ENCODE peak calls at places on chromosome 3, in eight cellular contexts. U is vagina, J is adrenal gland, S is Peyer's patch, Q is suprapubic skin, P is lower leg skin, Y is breast epithelium, W is uterus. F is an unnamed sample.

GRCh38 chr3:160003520-160004128 is 15.0 kb downstream of the IL12A start:
- DNase-seq in U (no peak), J (peak), Y (no peak), W (no peak), P (peak), S (peak), Q (no peak), F (no peak)

GRCh38 chr3:36991923-36992805 is 767 bp downstream of the EPM2AIP1 start:
- DNase-seq in P (no peak), Y (no peak), Q (peak), J (peak), U (peak), S (no peak), W (peak), F (no peak)

GRCh38 chr3:4986175-4986610 is 7.0 kb downstream of the BHLHE40 start:
- DNase-seq in S (no peak), Q (no peak), P (no peak), U (no peak), Y (no peak), J (no peak), W (no peak), F (no peak)

GRCh38 chr3:141561426-141562034 is 74.7 kb downstream of the RASA2 start:
- DNase-seq in W (peak), Q (no peak), J (no peak), Y (no peak), P (no peak), S (no peak), U (no peak), F (no peak)

GRCh38 chr3:136038668-136039067 is 73.1 kb downstream of the PPP2R3A start:
- DNase-seq in Q (no peak), S (no peak), P (no peak), Y (no peak), U (no peak), J (no peak), W (no peak), F (no peak)

GRCh38 chr3:187396661-187397060 is 28.5 kb downstream of the RTP4 start:
- DNase-seq in P (no peak), Q (no peak), S (no peak), Y (no peak), U (no peak), J (no peak), W (no peak), F (no peak)

GRCh38 chr3:165159760-165160421 is 36.3 kb downstream of the SLITRK3 start:
- DNase-seq in W (no peak), J (no peak), P (no peak), Y (no peak), S (no peak), U (no peak), Q (no peak), F (no peak)

GRCh38 chr3:81419196-81419595 is 342.2 kb downstream of the GBE1 start:
- DNase-seq in Y (no peak), Q (no peak), J (no peak), U (no peak), P (no peak), S (no peak), W (no peak), F (no peak)

GRCh38 chr3:130548356-130548755 is 31.4 kb downstream of the COL6A6 start:
- DNase-seq in Q (no peak), J (no peak), U (no peak), Y (no peak), W (no peak), S (no peak), P (no peak), F (no peak)

GRCh38 chr3:184696643-184697042 is 15.2 kb downstream of the MAGEF1 start:
- DNase-seq in U (no peak), J (no peak), W (no peak), Q (no peak), P (no peak), S (no peak), Y (no peak), F (no peak)

GRCh38 chr3:89261673-89262072 is 154.3 kb downstream of the EPHA3 start:
- DNase-seq in P (no peak), Q (no peak), J (no peak), U (no peak), W (no peak), S (no peak), Y (no peak), F (no peak)

GRCh38 chr3:74059301-74059700 is 434.6 kb upstream of the PDZRN3 start:
- DNase-seq in J (no peak), U (no peak), Q (no peak), Y (no peak), S (no peak), W (no peak), P (no peak), F (no peak)

GRCh38 chr3:100891827-100892226 is 101.4 kb downstream of the ABI3BP start:
- DNase-seq in P (no peak), S (no peak), Y (no peak), U (no peak), W (no peak), Q (no peak), J (no peak), F (no peak)

GRCh38 chr3:71103430-71103881 is 480.1 kb downstream of the FOXP1 start:
- DNase-seq in W (peak), J (peak), U (no peak), Q (peak), S (no peak), P (peak), Y (no peak), F (no peak)

GRCh38 chr3:101995371-101996046 is 146.2 kb downstream of the NFKBIZ start:
- DNase-seq in S (no peak), P (no peak), Y (no peak), W (peak), U (no peak), Q (no peak), J (no peak), F (no peak)

GRCh38 chr3:146542179-146542578 is 2.2 kb downstream of the PLSCR1 start:
- DNase-seq in J (no peak), Y (no peak), P (no peak), S (no peak), Q (no peak), W (no peak), U (no peak), F (no peak)

GRCh38 chr3:112767177-112767576 is 79.5 kb downstream of the CD200R1L start:
- DNase-seq in Q (no peak), P (no peak), U (no peak), S (no peak), Y (no peak), J (no peak), W (no peak), F (no peak)

GRCh38 chr3:142523921-142524566 is 54.5 kb downstream of the ATR start:
- DNase-seq in Y (no peak), P (no peak), Q (no peak), J (no peak), S (no peak), U (no peak), W (no peak), F (no peak)

GRCh38 chr3:173983353-173983752 is 585.8 kb downstream of the NLGN1 start:
- DNase-seq in W (no peak), P (no peak), U (no peak), Q (no peak), J (no peak), S (no peak), Y (no peak), F (no peak)

GRCh38 chr3:120102232-120102631 is 8.0 kb upstream of the GSK3B start:
- DNase-seq in S (no peak), Y (no peak), Q (no peak), U (no peak), P (no peak), W (no peak), J (no peak), F (no peak)

GRCh38 chr3:30496496-30496966 is 109.9 kb upstream of the TGFBR2 start:
- DNase-seq in Y (no peak), W (peak), J (no peak), P (no peak), S (no peak), U (no peak), Q (no peak), F (no peak)

GRCh38 chr3:194938845-194939531 is 253.3 kb downstream of the FAM43A start:
- DNase-seq in S (no peak), W (peak), U (no peak), Q (no peak), P (peak), J (peak), Y (no peak), F (no peak)

GRCh38 chr3:148026009-148026588 is 616.9 kb downstream of the ZIC1 start:
- DNase-seq in Q (no peak), S (no peak), P (no peak), Y (no peak), U (no peak), J (no peak), W (no peak), F (no peak)

GRCh38 chr3:78322780-78323179 is 1282.9 kb downstream of the ROBO2 start:
- DNase-seq in Q (no peak), U (no peak), J (no peak), S (no peak), Y (no peak), W (no peak), P (no peak), F (no peak)

GRCh38 chr3:177777699-177778098 is 580.4 kb upstream of the TBL1XR1 start:
- DNase-seq in P (no peak), S (peak), W (no peak), Q (no peak), U (no peak), Y (no peak), J (peak), F (no peak)

GRCh38 chr3:1135194-1135593 is 42.4 kb downstream of the CNTN6 start:
- DNase-seq in U (no peak), Y (no peak), P (no peak), J (no peak), Q (no peak), W (no peak), S (no peak), F (no peak)
- TF ChIP-seq POLR2A in U (no peak), Y (no peak), P (no peak), J (no peak), Q (no peak), W (no peak), S (no peak), F (no peak)

DNA sequence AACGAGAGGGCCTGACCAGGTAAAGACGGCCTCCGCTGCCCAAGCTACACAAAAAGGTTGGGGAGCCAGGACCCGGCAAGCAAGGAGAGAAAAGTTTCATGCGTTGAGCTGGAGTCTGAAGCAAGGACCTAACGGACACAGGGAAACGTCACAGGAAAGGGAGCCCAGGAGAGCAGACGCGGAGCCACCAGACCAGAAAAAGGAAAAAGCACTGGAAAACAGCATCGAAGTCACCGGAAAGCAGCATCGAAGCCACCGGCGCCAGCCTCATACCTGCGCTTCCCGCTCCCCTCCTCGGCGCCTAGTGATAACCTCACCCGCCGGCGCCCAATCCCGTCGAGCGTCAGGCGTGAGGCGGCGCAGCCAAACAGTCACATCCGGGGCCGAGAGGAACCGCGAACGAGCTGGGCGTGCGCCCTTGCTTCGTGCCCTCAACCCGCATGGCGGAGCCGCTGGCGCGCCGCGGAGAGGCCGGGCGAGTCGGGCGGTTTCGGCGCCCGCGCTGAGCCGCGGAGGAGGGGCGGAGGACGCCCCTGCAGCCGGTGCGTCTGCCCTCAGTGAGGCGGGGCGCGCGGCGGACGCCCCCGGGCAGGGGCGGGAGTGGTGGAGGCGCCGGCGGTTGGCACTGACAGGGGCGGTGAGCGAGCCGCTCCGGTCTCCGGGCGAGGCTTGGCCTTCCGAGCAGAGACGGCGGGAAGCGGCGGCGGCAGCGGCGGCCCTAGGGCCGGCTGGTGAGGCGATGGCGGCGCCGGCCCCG is at the start of the genes FBXO45 and WDR53:
- DNase-seq in P (peak), W (peak), U (peak), Q (peak), Y (peak), J (peak), S (peak), F (peak)
- TF ChIP-seq POLR2A in P (peak), W (peak), U (peak), Q (peak), Y (peak), J (peak), S (peak), F (peak)

GRCh38 chr3:46926871-46927717 is 49.5 kb downstream of the CCDC12 start:
- DNase-seq in Y (peak), S (peak), Q (peak), W (no peak), P (no peak), J (no peak), U (no peak), F (no peak)
- TF ChIP-seq POLR2A in Y (no peak), S (peak), Q (no peak), W (no peak), P (no peak), J (no peak), U (no peak), F (no peak)

DNA sequence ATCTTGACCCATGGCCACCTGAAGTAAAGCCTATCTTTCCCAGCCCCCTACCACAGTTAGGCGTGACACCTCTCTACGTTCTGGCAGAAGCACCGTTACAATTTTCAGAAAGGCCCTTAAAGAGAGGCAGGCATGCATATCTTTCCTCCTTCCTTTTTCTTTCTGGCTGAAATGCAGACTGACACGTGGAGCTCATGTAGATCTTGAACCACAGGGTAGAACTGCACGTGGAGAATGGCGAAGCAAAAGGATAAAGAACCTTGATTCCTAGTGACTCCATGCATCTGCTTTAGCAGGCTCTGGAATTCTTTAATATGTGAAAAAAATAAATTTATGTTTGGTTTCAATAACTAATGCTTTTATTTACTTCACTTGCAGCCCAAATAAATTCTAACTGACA is 166.6 kb downstream of the CPNE4 start:
- DNase-seq in S (no peak), W (no peak), Q (no peak), J (no peak), U (no peak), P (no peak), Y (no peak), F (no peak)
- TF ChIP-seq POLR2A in S (no peak), W (no peak), Q (no peak), J (no peak), U (no peak), P (no peak), Y (no peak), F (no peak)